ENCODE peak calls at places on chromosomes 13 and 19, in six cellular contexts. E, I, X, J, U and V are unnamed samples.

GRCh38 chr19:16096281-16096855 is 15.3 kb upstream of the RAB8A start:
- DNase-seq in I (no peak), U (no peak), X (no peak), E (peak), J (no peak), V (no peak)

GRCh38 chr13:24651718-24652345 is 28.4 kb upstream of the ATP12A start:
- DNase-seq in X (no peak), I (no peak), E (no peak), U (peak), J (no peak), V (no peak)

GRCh38 chr13:44653261-44653660 is 77.1 kb upstream of the TSC22D1 start:
- DNase-seq in E (no peak), U (no peak), J (no peak), X (no peak), I (no peak), V (no peak)

GRCh38 chr19:37304190-37304883 is 66.6 kb upstream of the ZNF527 start:
- DNase-seq in X (no peak), E (peak), U (no peak), J (no peak), I (no peak), V (no peak)

GRCh38 chr13:98741741-98742435 is 10.6 kb downstream of the SLC15A1 start:
- DNase-seq in I (no peak), E (no peak), J (no peak), U (no peak), X (no peak), V (peak)

GRCh38 chr13:113297370-113297871 is 382 bp downstream of the LAMP1 start:
- DNase-seq in I (peak), J (peak), X (peak), U (no peak), E (peak), V (no peak)

GRCh38 chr13:112992931-112993700 is 24.1 kb downstream of the MCF2L start:
- DNase-seq in I (no peak), X (no peak), J (no peak), E (no peak), U (no peak), V (no peak)

GRCh38 chr19:8269724-8270123 is 38.4 kb downstream of the CD320 start:
- DNase-seq in I (no peak), X (no peak), J (no peak), E (no peak), U (no peak), V (no peak)

GRCh38 chr19:41431426-41432386 is 4.5 kb upstream of the B3GNT8 start:
- DNase-seq in J (no peak), E (peak), I (no peak), X (no peak), U (no peak), V (peak)

GRCh38 chr19:5028229-5028886 is 59.4 kb downstream of the KDM4B start:
- DNase-seq in I (no peak), E (no peak), U (no peak), X (no peak), J (no peak), V (no peak)

GRCh38 chr13:80962173-80962572 is 621.2 kb upstream of the SPRY2 start:
- DNase-seq in X (no peak), U (no peak), E (peak), I (no peak), J (no peak), V (no peak)